ENCODE peak calls at places on chromosomes 6 and 20, in seven cellular contexts. U is mammary epithelial cell, L is LHCN-M2, N is HS-27A, W is fibroblast of pulmonary artery, T is neural progenitor cell, P is H54. I is an unnamed sample.

GRCh38 chr20:33576432-33576883 is 85.7 kb upstream of the C20orf144 start:
- DNase-seq in W (no peak), T (no peak), P (no peak), N (no peak), L (no peak), U (no peak), I (no peak)

GRCh38 chr6:63580704-63580961 is 8.4 kb downstream of the LOC128125822 start:
- DNase-seq in W (no peak), P (no peak), T (no peak), L (no peak), N (no peak), U (no peak), I (no peak)

GRCh38 chr6:167811689-167812487 is 14.8 kb upstream of the AFDN start:
- DNase-seq in N (no peak), L (no peak), U (no peak), P (no peak), W (peak), T (no peak), I (peak)

GRCh38 chr6:163416380-163416629 is 1.8 kb downstream of the QKI start:
- DNase-seq in N (no peak), W (no peak), U (no peak), P (no peak), T (no peak), L (no peak), I (peak)

GRCh38 chr6:21887301-21888185 is 294.0 kb downstream of the SOX4 start:
- DNase-seq in P (no peak), U (no peak), W (peak), T (no peak), L (peak), N (no peak), I (no peak)

GRCh38 chr6:132261354-132261753 is 139.9 kb downstream of the MOXD1 start:
- DNase-seq in T (no peak), N (no peak), U (peak), P (no peak), W (no peak), L (peak), I (no peak)

GRCh38 chr6:30884521-30885480 is 482 bp downstream of the DDR1 start:
- DNase-seq in N (no peak), U (peak), P (peak), T (peak), W (peak), L (peak), I (peak)

GRCh38 chr6:31042801-31043200 is 32.5 kb downstream of the MUC22 start:
- DNase-seq in U (peak), T (peak), L (peak), N (no peak), W (peak), P (no peak), I (peak)

GRCh38 chr6:109303647-109304283 is 78.5 kb downstream of the CD164 start:
- DNase-seq in T (no peak), W (no peak), L (no peak), N (no peak), U (peak), P (no peak), I (no peak)

GRCh38 chr6:21984551-21984950 is 312.3 kb downstream of the PRL start:
- DNase-seq in L (no peak), P (no peak), T (no peak), W (no peak), N (no peak), U (no peak), I (peak)

GRCh38 chr20:45934046-45934586 is 367 bp upstream of the PCIF1 start:
- DNase-seq in T (peak), W (peak), U (no peak), N (peak), L (peak), P (peak), I (peak)

GRCh38 chr20:29443819-29444218 is 1813.6 kb upstream of the DEFB115 start:
- DNase-seq in P (no peak), T (no peak), L (no peak), W (no peak), N (no peak), U (no peak), I (no peak)

GRCh38 chr6:36724514-36725385 is 27.1 kb downstream of the RAB44 start:
- DNase-seq in L (peak), U (peak), T (peak), N (peak), P (peak), W (peak), I (peak)

GRCh38 chr6:87139236-87139635 is 16.1 kb upstream of the ZNF292 start:
- DNase-seq in U (peak), P (no peak), N (peak), L (peak), T (peak), W (peak), I (peak)

GRCh38 chr20:61434361-61434781 is 182.3 kb downstream of the CDH4 start:
- DNase-seq in P (no peak), W (no peak), U (no peak), T (peak), N (no peak), L (no peak), I (peak)

GRCh38 chr6:135251416-135251815 is 70.3 kb downstream of the MYB start:
- DNase-seq in P (no peak), L (no peak), W (no peak), T (peak), U (no peak), N (no peak), I (no peak)

GRCh38 chr6:37580164-37580955 is 80.7 kb upstream of the CCDC167 start:
- DNase-seq in U (peak), N (no peak), P (no peak), T (no peak), W (no peak), L (peak), I (no peak)

GRCh38 chr6:27297857-27298730 is 14.0 kb downstream of the POM121L2 start:
- DNase-seq in U (peak), W (peak), T (peak), P (no peak), N (no peak), L (peak), I (peak)

GRCh38 chr6:96927660-96928059 is 3.1 kb downstream of the KLHL32 start:
- DNase-seq in N (no peak), U (no peak), T (no peak), P (no peak), L (no peak), W (no peak), I (no peak)

GRCh38 chr20:57342829-57343228 is 8.2 kb upstream of the RAE1 start:
- DNase-seq in P (no peak), L (no peak), W (peak), U (peak), T (no peak), N (no peak), I (no peak)

GRCh38 chr20:44941292-44941691 is 18.9 kb downstream of the TOMM34 start:
- DNase-seq in T (no peak), W (no peak), L (no peak), N (no peak), P (no peak), U (no peak), I (no peak)

GRCh38 chr20:17910828-17911294 is 57.7 kb downstream of the SNX5 start:
- DNase-seq in L (peak), N (no peak), P (no peak), U (no peak), W (peak), T (no peak), I (peak)

GRCh38 chr6:3965071-3965718 is 113.7 kb downstream of the FAM217A start:
- DNase-seq in P (no peak), N (no peak), L (no peak), U (no peak), T (no peak), W (no peak), I (peak)

GRCh38 chr20:51095755-51096509 is 73.0 kb upstream of the KCNG1 start:
- DNase-seq in N (no peak), W (peak), T (peak), P (no peak), U (no peak), L (peak), I (peak)

GRCh38 chr6:36039113-36039512 is 11.5 kb downstream of the MAPK14 start:
- DNase-seq in N (no peak), L (no peak), T (no peak), P (no peak), U (peak), W (no peak), I (no peak)

GRCh38 chr6:36028887-36029324 is 1.3 kb downstream of the MAPK14 start:
- DNase-seq in L (peak), U (peak), N (peak), W (peak), T (peak), P (peak), I (peak)

GRCh38 chr20:15925376-15925775 is 647.9 kb downstream of the KIF16B start:
- DNase-seq in T (no peak), N (no peak), U (peak), P (no peak), W (no peak), L (no peak), I (no peak)

GRCh38 chr6:129709451-129709908 is 497 bp downstream of the ARHGAP18 start:
- DNase-seq in P (no peak), L (no peak), U (no peak), N (no peak), T (no peak), W (peak), I (peak)